ENCODE peak calls at places on chromosomes 4 and X, in seven cellular contexts. E is hepatocyte, X is fibroblast of lung, F is AG09309, S is lung, L is astrocyte, O is AG04450. A is an unnamed sample.

GRCh38 chrX:68789966-68790365 is 38.9 kb upstream of the EFNB1 start:
- DNase-seq in X (no peak), F (no peak), L (no peak), O (no peak), S (no peak), E (no peak), A (no peak)

GRCh38 chr4:1196421-1197183 is 24.2 kb upstream of the SPON2 start:
- DNase-seq in L (no peak), X (no peak), F (no peak), S (peak; percentile 27), O (no peak), E (peak; percentile 1), A (no peak)

GRCh38 chr4:143023519-143023918 is 161.2 kb upstream of the USP38 start:
- DNase-seq in S (no peak), E (no peak), X (peak; percentile 49), F (no peak), O (no peak), L (no peak), A (no peak)

GRCh38 chrX:55522577-55523254 is 33.1 kb upstream of the USP51 start:
- DNase-seq in S (no peak), E (no peak), O (no peak), L (no peak), X (no peak), F (no peak), A (no peak)

GRCh38 chr4:120293341-120293740 is 226.7 kb upstream of the MAD2L1 start:
- DNase-seq in L (peak; percentile 60), S (no peak), O (no peak), X (peak; percentile 77), E (no peak), F (no peak), A (no peak)

GRCh38 chr4:2284934-2285664 is 23.2 kb upstream of the MXD4 start:
- DNase-seq in X (peak; percentile 31), F (peak; percentile 16), L (peak; percentile 62), E (no peak), O (peak; percentile 16), S (no peak), A (no peak)

GRCh38 chrX:18574591-18574990 is 97.3 kb downstream of the RS1 start:
- DNase-seq in X (peak; percentile 85), O (peak; percentile 21), L (peak; percentile 66), S (no peak), F (peak; percentile 21), E (no peak), A (peak; percentile 1)

GRCh38 chr4:10960386-10960785 is 275.8 kb upstream of the CLNK start:
- DNase-seq in F (no peak), X (no peak), L (no peak), S (no peak), E (no peak), O (no peak), A (no peak)

GRCh38 chr4:121720109-121720508 is 23.3 kb upstream of the ANXA5 start:
- DNase-seq in E (no peak), F (no peak), L (peak; percentile 66), O (no peak), S (no peak), X (no peak), A (no peak)

GRCh38 chr4:34181891-34182290 is 2062.4 kb downstream of the ARAP2 start:
- DNase-seq in X (peak; percentile 57), L (peak; percentile 48), E (no peak), F (peak; percentile 71), S (no peak), O (no peak), A (no peak)

GRCh38 chrX:120308558-120308957 is 2.7 kb downstream of the TMEM255A start:
- DNase-seq in O (no peak), L (no peak), X (no peak), E (peak; percentile 23), F (no peak), S (no peak), A (no peak)

GRCh38 chr4:16991455-16991854 is 93.0 kb upstream of the LDB2 start:
- DNase-seq in S (no peak), L (no peak), F (no peak), E (no peak), O (no peak), X (no peak), A (no peak)

GRCh38 chr4:16993966-16994840 is 95.8 kb upstream of the LDB2 start:
- DNase-seq in F (no peak), X (no peak), S (no peak), O (no peak), E (no peak), L (no peak), A (no peak)

GRCh38 chr4:16995451-16995850 is 97.0 kb upstream of the LDB2 start:
- DNase-seq in L (no peak), O (no peak), F (no peak), S (no peak), E (no peak), X (no peak), A (no peak)
- H3K4me3 ChIP-seq in L (no peak overlapping the region), O (no peak overlapping the region), F (no peak overlapping the region), S (no peak overlapping the region), E (no peak overlapping the region), X (no peak overlapping the region), A (no peak overlapping the region)

DNA sequence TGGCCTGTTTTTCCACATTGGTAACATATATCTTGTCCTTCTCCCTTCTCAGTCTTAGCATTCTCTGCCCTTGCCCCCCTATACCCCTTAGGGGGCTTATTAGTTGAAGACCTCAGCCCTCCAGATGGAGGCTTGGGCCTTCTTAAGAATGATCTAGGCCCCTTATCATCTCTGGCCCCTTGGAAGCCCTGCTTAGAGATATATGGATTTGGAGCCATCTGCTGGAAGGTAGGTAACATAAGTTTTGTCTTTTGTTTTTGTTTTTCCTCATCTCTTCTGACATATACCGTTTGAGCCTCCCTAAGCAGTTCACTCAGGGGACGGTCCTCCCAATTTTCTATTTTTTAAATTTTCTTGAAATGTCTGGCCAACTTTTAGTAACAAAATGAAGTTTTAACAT is 48.3 kb upstream of the NAP1L2 start:
- DNase-seq in O (no peak), S (no peak), L (no peak), E (no peak), X (no peak), F (no peak), A (no peak)
- TF ChIP-seq CTCF in O (no peak), S (no peak), L (no peak), E (peak; percentile 29), X (no peak), F (peak; percentile 39), A (no peak)

DNA sequence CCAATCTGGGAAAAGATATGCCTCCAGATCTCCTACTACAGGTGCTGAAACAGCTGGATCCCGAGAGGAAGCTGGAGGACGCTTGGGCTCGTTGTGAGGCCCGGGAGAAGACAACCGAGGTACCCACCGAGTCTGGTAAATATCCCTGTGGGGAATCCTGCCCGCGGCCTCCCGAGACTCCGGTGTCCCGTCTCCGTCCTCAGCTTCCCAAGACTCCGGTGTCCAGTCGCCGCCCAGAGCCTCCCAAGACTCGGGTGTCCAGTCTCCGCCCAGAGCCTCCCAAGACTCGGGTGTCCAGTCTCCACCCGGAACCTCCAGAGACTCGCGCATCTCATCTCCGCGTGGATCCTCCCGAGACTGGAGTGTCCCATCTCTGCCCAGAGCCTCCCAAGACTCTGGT is 639 bp downstream of the FAM47B start:
- DNase-seq in F (no peak), X (no peak), E (no peak), O (no peak), S (no peak), L (no peak), A (no peak)
- H3K4me3 ChIP-seq in F (no peak overlapping the region), X (no peak overlapping the region), E (no peak overlapping the region), O (no peak overlapping the region), S (no peak overlapping the region), L (no peak overlapping the region), A (no peak overlapping the region)

DNA sequence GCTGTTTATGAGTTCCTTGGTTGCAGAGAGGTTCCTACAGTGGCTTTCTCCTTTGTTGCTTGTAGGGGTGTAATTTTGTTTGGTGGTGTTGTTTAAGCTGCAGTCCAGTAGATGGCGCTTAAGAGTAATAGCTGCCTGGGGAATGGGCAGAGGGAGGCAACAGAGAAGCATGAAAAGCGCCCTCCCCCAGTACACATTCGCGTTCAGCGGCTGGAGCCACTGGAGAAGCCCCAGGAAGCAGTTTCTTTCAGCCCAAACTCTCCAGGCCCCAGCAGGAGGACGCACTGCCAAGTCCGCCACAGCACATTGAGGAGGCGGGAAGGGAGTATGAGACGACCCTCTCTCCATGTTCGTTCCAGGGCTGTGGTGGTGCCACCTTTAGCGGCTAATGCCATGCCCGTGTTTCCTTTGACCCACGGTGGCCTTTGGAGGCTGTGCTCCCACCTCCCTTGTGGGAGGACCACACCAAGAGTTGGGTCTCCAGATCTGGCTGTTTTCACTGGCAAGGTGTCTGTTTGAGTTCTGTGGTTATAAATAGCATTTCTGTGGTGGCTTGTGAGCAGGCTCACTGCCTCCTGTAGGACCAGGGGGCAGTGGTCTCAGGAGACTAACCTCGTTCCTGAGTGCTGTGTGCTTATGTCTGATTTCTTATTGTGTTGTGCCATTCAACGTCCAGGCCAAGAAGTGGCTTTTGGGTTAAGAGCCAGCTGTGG is 252.3 kb downstream of the ARHGAP10 start:
- DNase-seq in O (peak; percentile 21), X (peak; percentile 58), F (no peak), S (no peak), E (peak; percentile 48), L (no peak), A (no peak)
- TF ChIP-seq CTCF in O (peak; percentile 76), X (peak; percentile 60), F (peak; percentile 82), S (peak; percentile 26), E (peak; percentile 51), L (peak; percentile 82), A (peak; percentile 72)